ENCODE peak calls at places on chromosome 1, in eight cellular contexts. C, P, Q, I, E, Y, A and O are unnamed samples.

GRCh38 chr1:172781513-172782140 is 122.7 kb downstream of the FASLG start:
- DNase-seq in C (no peak), P (no peak), Q (no peak), I (no peak), E (no peak), Y (no peak), A (peak; percentile 10), O (no peak)

GRCh38 chr1:165056914-165057313 is 299.6 kb downstream of the LMX1A start:
- DNase-seq in C (no peak), P (no peak), Q (no peak), I (no peak), E (no peak), Y (no peak), A (no peak), O (no peak)

GRCh38 chr1:34549199-34549598 is 205.6 kb upstream of the GJB5 start:
- DNase-seq in C (no peak), P (no peak), Q (no peak), I (no peak), E (peak; percentile 60), Y (peak; percentile 18), A (no peak), O (peak; percentile 21)

GRCh38 chr1:8026976-8027747 is 1.1 kb upstream of the ERRFI1 start:
- DNase-seq in C (peak; percentile 64), P (peak; percentile 95), Q (peak; percentile 80), I (no peak), E (peak; percentile 47), Y (no peak), A (peak; percentile 64), O (no peak)

GRCh38 chr1:10906866-10907519 is 105.5 kb upstream of the TARDBP start:
- DNase-seq in C (no peak), P (no peak), Q (no peak), I (no peak), E (no peak), Y (no peak), A (no peak), O (peak; percentile 42)

GRCh38 chr1:114097109-114097508 is 56.6 kb downstream of the SYT6 start:
- DNase-seq in C (peak; percentile 6), P (no peak), Q (no peak), I (no peak), E (no peak), Y (no peak), A (peak; percentile 13), O (no peak)

GRCh38 chr1:15176898-15177665 is 23.5 kb downstream of the TMEM51 start:
- DNase-seq in C (no peak), P (no peak), Q (no peak), I (no peak), E (no peak), Y (no peak), A (no peak), O (no peak)

GRCh38 chr1:234040446-234041317 is 136.2 kb downstream of the SLC35F3 start:
- DNase-seq in C (no peak), P (no peak), Q (no peak), I (no peak), E (no peak), Y (peak; percentile 87), A (no peak), O (peak; percentile 86)

GRCh38 chr1:23577056-23577985 is 18.0 kb upstream of the ID3 start:
- DNase-seq in C (no peak), P (no peak), Q (no peak), I (no peak), E (no peak), Y (peak; percentile 69), A (peak; percentile 86), O (peak; percentile 71)

GRCh38 chr1:153087692-153088091 is 6.6 kb downstream of the SPRR2E start:
- DNase-seq in C (no peak), P (no peak), Q (no peak), I (no peak), E (no peak), Y (no peak), A (no peak), O (no peak)

GRCh38 chr1:15627343-15627988 is 10.2 kb downstream of the DDI2 start:
- DNase-seq in C (no peak), P (no peak), Q (no peak), I (no peak), E (no peak), Y (no peak), A (peak; percentile 31), O (peak; percentile 16)

GRCh38 chr1:18972531-18972930 is 16.1 kb upstream of the IFFO2 start:
- DNase-seq in C (no peak), P (no peak), Q (no peak), I (no peak), E (no peak), Y (peak; percentile 52), A (peak; percentile 55), O (peak; percentile 43)

GRCh38 chr1:156497743-156498446 is 2.7 kb downstream of the MEF2D start:
- DNase-seq in C (peak; percentile 65), P (no peak), Q (no peak), I (no peak), E (peak; percentile 18), Y (no peak), A (no peak), O (no peak)

GRCh38 chr1:10823000-10823401 is 26.6 kb upstream of the CASZ1 start:
- DNase-seq in C (no peak), P (no peak), Q (peak; percentile 57), I (no peak), E (no peak), Y (no peak), A (peak; percentile 42), O (no peak)

GRCh38 chr1:225700889-225701465 is 48.1 kb upstream of the ENAH start:
- DNase-seq in C (no peak), P (no peak), Q (no peak), I (no peak), E (no peak), Y (no peak), A (peak; percentile 14), O (no peak)

GRCh38 chr1:203289982-203290260 is 15.4 kb upstream of the BTG2 start:
- DNase-seq in C (no peak), P (no peak), Q (no peak), I (no peak), E (no peak), Y (no peak), A (no peak), O (no peak)

GRCh38 chr1:203288351-203288894 is 16.9 kb upstream of the BTG2 start:
- DNase-seq in C (no peak), P (no peak), Q (no peak), I (no peak), E (no peak), Y (no peak), A (no peak), O (no peak)

GRCh38 chr1:203291201-203292096 is 13.9 kb upstream of the BTG2 start:
- DNase-seq in C (peak; percentile 79), P (no peak), Q (peak; percentile 50), I (no peak), E (peak; percentile 85), Y (no peak), A (no peak), O (no peak)

GRCh38 chr1:203289281-203289981 is 15.9 kb upstream of the BTG2 start:
- DNase-seq in C (no peak), P (no peak), Q (peak; percentile 56), I (no peak), E (peak; percentile 77), Y (no peak), A (no peak), O (peak; percentile 61)

DNA sequence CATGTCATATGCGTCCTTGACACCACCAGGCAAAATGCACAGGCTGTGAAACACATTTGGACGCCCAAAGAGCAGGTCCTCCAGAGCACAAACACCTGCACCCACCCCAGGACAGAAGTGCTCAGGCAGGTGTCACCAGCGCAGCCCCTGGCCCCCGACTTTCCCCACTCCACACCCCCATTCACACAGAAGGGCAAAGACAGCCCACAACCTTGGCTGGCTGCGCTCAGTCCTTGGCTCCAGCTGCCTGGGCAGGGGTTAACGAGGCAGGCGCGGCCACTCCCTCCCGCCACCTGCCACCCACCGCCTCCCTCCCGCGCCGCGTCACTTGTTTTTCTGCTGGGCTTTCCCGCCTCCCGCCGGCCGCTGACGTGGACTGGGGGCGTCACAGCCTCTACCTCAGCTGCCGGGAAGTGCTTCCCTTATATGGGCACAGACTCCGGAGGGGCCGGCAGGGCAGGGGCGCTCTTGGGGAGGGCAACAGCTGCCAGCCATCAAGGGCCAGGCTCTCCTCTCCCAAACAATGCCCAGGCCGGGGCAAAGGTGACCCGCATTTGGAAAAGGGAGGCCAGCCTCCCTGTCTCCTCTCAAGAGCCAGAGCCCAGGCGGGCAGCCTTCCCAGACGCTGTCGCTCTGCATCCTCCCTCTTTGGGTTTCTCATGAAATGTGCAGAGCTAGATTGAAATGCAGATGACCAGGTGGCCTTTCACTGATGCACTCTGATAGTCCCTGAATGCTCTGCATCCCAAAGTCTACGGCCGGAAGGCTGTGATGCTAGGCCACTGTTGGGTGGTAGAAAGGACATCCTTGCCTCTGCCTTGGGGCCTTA is 14.8 kb upstream of the BTG2 start:
- DNase-seq in C (peak; percentile 98), P (peak; percentile 98), Q (peak; percentile 99), I (peak; percentile 91), E (peak; percentile 99), Y (peak; percentile 62), A (peak; percentile 56), O (peak; percentile 87)
- H3K4me3 ChIP-seq in C (no peak overlapping the region), P (no peak overlapping the region), Q (peak overlapping the region; percentile 7), I (peak overlapping the region; percentile 7), E (no peak overlapping the region), Y (no peak overlapping the region), A (no peak overlapping the region), O (no peak overlapping the region)

GRCh38 chr1:65063025-65063424 is 85.0 kb upstream of the AK4 start:
- DNase-seq in C (no peak), P (no peak), Q (no peak), I (no peak), E (no peak), Y (no peak), A (no peak), O (no peak)
- TF ChIP-seq CTCF in C (no peak), P (no peak), Q (no peak), I (peak; percentile 18), E (no peak), Y (no peak), A (no peak), O (peak; percentile 30)

GRCh38 chr1:54500030-54500389 is 48.0 kb upstream of the ACOT11 start:
- DNase-seq in C (peak; percentile 8), P (no peak), Q (no peak), I (no peak), E (peak; percentile 22), Y (no peak), A (no peak), O (peak; percentile 20)
- H3K4me3 ChIP-seq in C (no peak overlapping the region), P (no peak overlapping the region), Q (peak overlapping the region; percentile 55), I (no peak overlapping the region), E (no peak overlapping the region), Y (peak overlapping the region; percentile 26), A (no peak overlapping the region), O (peak overlapping the region; percentile 36)

DNA sequence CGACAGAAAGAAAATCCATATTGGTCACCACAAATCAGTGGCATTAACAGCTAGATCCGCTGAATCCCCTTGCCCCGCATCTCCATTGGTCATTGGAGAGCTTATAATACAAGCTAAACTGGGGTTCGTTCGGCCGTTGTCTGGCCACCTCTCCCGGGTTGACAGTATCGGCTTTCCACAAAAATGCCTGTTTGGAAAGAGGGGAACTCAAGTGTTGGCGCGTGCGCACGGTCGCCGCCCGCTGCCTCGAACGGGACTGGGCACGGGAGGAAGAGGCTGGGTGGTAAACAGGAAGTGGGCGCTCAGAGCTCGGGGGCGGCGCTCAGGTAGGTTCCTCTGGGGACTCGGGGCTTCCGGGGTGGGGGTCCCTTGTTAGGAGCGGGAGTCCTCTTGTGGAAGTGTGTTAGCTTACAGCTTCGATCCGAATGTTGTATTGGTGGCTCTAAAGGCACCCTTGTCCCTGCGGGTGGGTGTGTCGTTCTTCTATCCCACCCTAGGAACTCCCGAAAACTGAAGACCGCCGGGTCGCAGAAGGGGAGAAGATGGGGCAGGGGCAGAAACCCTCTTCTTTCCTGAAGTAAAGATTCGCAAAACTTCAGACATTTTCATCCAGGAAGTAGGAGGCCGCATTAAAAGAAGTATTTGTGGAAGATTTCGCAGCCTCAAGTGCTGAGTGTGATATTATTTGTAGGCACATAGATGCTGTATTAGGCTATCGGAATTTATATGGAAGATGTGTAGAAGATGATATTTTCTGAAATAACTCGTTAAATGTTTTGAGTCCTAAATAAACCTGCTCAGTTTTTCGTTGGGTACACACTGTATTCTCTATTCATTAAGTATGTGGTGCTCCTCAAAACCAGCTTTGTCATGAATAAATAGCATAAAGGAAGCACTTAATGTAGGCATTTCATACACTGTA is 988 bp downstream of the BROX start:
- DNase-seq in C (peak; percentile 96), P (peak; percentile 97), Q (peak; percentile 93), I (peak; percentile 89), E (peak; percentile 95), Y (peak; percentile 94), A (peak; percentile 92), O (peak; percentile 97)
- TF ChIP-seq CTCF in C (no peak), P (no peak), Q (no peak), I (no peak), E (no peak), Y (no peak), A (no peak), O (no peak)